ENCODE peak calls at places on chromosomes 4 and X, in six cellular contexts. A is NCI-H1694 treated with DMSO at 0.1 percent for 48 hours; E is activated CD4-positive, alpha-beta T cell treated with anti-CD3 and anti-CD28 coated beads for 24 hours; F is NCI-H1092 treated with DMSO at 0.1 percent for 48 hours; J is activated T-cell treated with anti-CD3 and anti-CD28 coated beads for 48 hours; T is activated CD4-positive, CD25-positive, alpha-beta regulatory T cell treated with anti-CD3 and anti-CD28 coated beads, Interleukin-2, amount 50 U/mL, for 72 hours. G is an unnamed sample.
A peak's percentile ranks its signal among the peaks of the same experiment; 100 is the strongest.

GRCh38 chr4:154807042-154807630 is 26.1 kb downstream of the RBM46 start:
- DNase-seq in A (peak; percentile 50), E (no peak), F (peak; percentile 15), J (no peak), T (no peak), G (no peak)

GRCh38 chr4:1462768-1463075 is 56.5 kb upstream of the NKX1-1 start:
- DNase-seq in A (no peak), E (no peak), F (no peak), J (no peak), T (no peak), G (no peak)

GRCh38 chr4:6035786-6036185 is 17.6 kb upstream of the C4orf50 start:
- DNase-seq in A (no peak), E (no peak), F (no peak), J (no peak), T (no peak), G (no peak)

GRCh38 chrX:93538575-93538974 is 134.8 kb downstream of the NAP1L3 start:
- DNase-seq in A (peak; percentile 47), E (no peak), F (peak; percentile 1), J (no peak), T (no peak), G (no peak)

GRCh38 chr4:107757860-107758476 is 37.9 kb upstream of the PAPSS1 start:
- DNase-seq in A (peak; percentile 40), E (no peak), F (peak; percentile 28), J (no peak), T (no peak), G (no peak)

GRCh38 chr4:110639207-110640092 is 16.6 kb upstream of the PITX2 start:
- DNase-seq in A (no peak), E (no peak), F (no peak), J (no peak), T (no peak), G (no peak)

GRCh38 chr4:66688674-66689073 is 856.6 kb downstream of the CENPC start:
- DNase-seq in A (peak; percentile 55), E (no peak), F (peak; percentile 71), J (no peak), T (no peak), G (no peak)

GRCh38 chr4:168924648-168925047 is 85.4 kb downstream of the CBR4 start:
- DNase-seq in A (no peak), E (no peak), F (no peak), J (no peak), T (no peak), G (no peak)

GRCh38 chr4:39941682-39942217 is 36.0 kb downstream of the PDS5A start:
- DNase-seq in A (no peak), E (no peak), F (no peak), J (no peak), T (no peak), G (no peak)

GRCh38 chrX:15683193-15683592 is 18.6 kb upstream of the CLTRN start:
- DNase-seq in A (no peak), E (no peak), F (no peak), J (no peak), T (no peak), G (no peak)

GRCh38 chrX:130401415-130402210 is at the start of gene RBMX2:
- DNase-seq in A (peak; percentile 59), E (peak; percentile 38), F (peak; percentile 83), J (peak; percentile 65), T (peak; percentile 69), G (peak; percentile 78)

GRCh38 chr4:78299565-78299972 is 242.4 kb downstream of the FRAS1 start:
- DNase-seq in A (no peak), E (no peak), F (no peak), J (no peak), T (no peak), G (no peak)

GRCh38 chrX:153649178-153649914 is 2.3 kb downstream of the DUSP9 start:
- DNase-seq in A (peak; percentile 61), E (no peak), F (peak; percentile 19), J (peak; percentile 33), T (no peak), G (peak; percentile 27)

GRCh38 chr4:112563431-112564200 is 47.6 kb upstream of the NEUROG2 start:
- DNase-seq in A (no peak), E (no peak), F (no peak), J (no peak), T (no peak), G (no peak)

GRCh38 chr4:2259036-2259540 is 2.8 kb downstream of the MXD4 start:
- DNase-seq in A (no peak), E (no peak), F (no peak), J (no peak), T (peak; percentile 28), G (peak; percentile 21)

GRCh38 chr4:112521123-112522116 is 5.4 kb upstream of the NEUROG2 start:
- DNase-seq in A (no peak), E (no peak), F (no peak), J (no peak), T (no peak), G (no peak)

GRCh38 chrX:3548743-3549441 is 164.6 kb downstream of the PRKX start:
- DNase-seq in A (peak; percentile 58), E (no peak), F (peak; percentile 63), J (no peak), T (no peak), G (no peak)

GRCh38 chr4:139816856-139817255 is 151.2 kb downstream of the MGST2 start:
- DNase-seq in A (no peak), E (no peak), F (no peak), J (no peak), T (no peak), G (no peak)

GRCh38 chr4:73684097-73684496 is 56.3 kb upstream of the CXCL8 start:
- DNase-seq in A (no peak), E (no peak), F (no peak), J (no peak), T (no peak), G (no peak)

GRCh38 chr4:113446019-113446418 is 315.5 kb downstream of the CAMK2D start:
- DNase-seq in A (no peak), E (no peak), F (no peak), J (no peak), T (no peak), G (no peak)

GRCh38 chr4:134089885-134090284 is 111.7 kb downstream of the PABPC4L start:
- DNase-seq in A (no peak), E (no peak), F (no peak), J (no peak), T (no peak), G (no peak)

GRCh38 chr4:140049924-140050681 is 103.9 kb downstream of the MAML3 start:
- DNase-seq in A (peak; percentile 95), E (no peak), F (peak; percentile 83), J (no peak), T (no peak), G (no peak)

GRCh38 chr4:89158884-89159503 is 47.7 kb downstream of the TIGD2 start:
- DNase-seq in A (peak; percentile 64), E (no peak), F (peak; percentile 69), J (no peak), T (no peak), G (no peak)

GRCh38 chr4:56460085-56460484 is 7.3 kb upstream of the SRP72 start:
- DNase-seq in A (no peak), E (no peak), F (no peak), J (no peak), T (no peak), G (no peak)

GRCh38 chr4:124937993-124938392 is 225.5 kb upstream of the ANKRD50 start:
- DNase-seq in A (no peak), E (no peak), F (no peak), J (no peak), T (no peak), G (no peak)

GRCh38 chr4:76689079-76689817 is 208.7 kb downstream of the SOWAHB start:
- DNase-seq in A (no peak), E (no peak), F (peak; percentile 64), J (peak; percentile 20), T (no peak), G (peak; percentile 48)

GRCh38 chr4:40908702-40909362 is 159.1 kb downstream of the NSUN7 start:
- DNase-seq in A (peak; percentile 17), E (peak; percentile 60), F (peak; percentile 77), J (peak; percentile 67), T (peak; percentile 70), G (peak; percentile 60)

GRCh38 chr4:15031197-15031596 is 28.9 kb downstream of the CPEB2 start:
- DNase-seq in A (no peak), E (no peak), F (no peak), J (no peak), T (no peak), G (no peak)

G was measured in left cardiac atrium.